ENCODE peak calls at places on chromosomes 3 and 15, in four cellular contexts. T, B, A and K are unnamed samples.
A peak's percentile ranks its signal among the peaks of the same experiment; 100 is the strongest.

GRCh38 chr15:88479169-88479568 is 11.7 kb downstream of the MRPS11 start:
- DNase-seq in T (no peak), B (no peak), A (no peak), K (no peak)

GRCh38 chr3:38361496-38361895 is 14.9 kb downstream of the XYLB start:
- DNase-seq in T (no peak), B (no peak), A (no peak), K (peak; percentile 75)

GRCh38 chr3:37899101-37899707 is 37.5 kb downstream of the CTDSPL start:
- DNase-seq in T (no peak), B (no peak), A (peak; percentile 62), K (no peak)

GRCh38 chr15:67839929-67840746 is at the start of gene RNU6-1:
- DNase-seq in T (peak; percentile 98), B (peak; percentile 97), A (peak; percentile 96), K (peak; percentile 99)

GRCh38 chr3:115071611-115072010 is 75.5 kb downstream of the ZBTB20 start:
- DNase-seq in T (no peak), B (no peak), A (no peak), K (no peak)

GRCh38 chr3:133570139-133570936 is 3.1 kb upstream of the CDV3 start:
- DNase-seq in T (peak; percentile 84), B (no peak), A (no peak), K (no peak)

GRCh38 chr3:99620976-99621375 is 17.4 kb upstream of the COL8A1 start:
- DNase-seq in T (no peak), B (no peak), A (no peak), K (no peak)

GRCh38 chr3:155238845-155239244 is 54.6 kb downstream of the STRIT1 start:
- DNase-seq in T (no peak), B (no peak), A (no peak), K (no peak)

GRCh38 chr3:46030626-46031025 is 3.3 kb upstream of the XCR1 start:
- DNase-seq in T (no peak), B (no peak), A (no peak), K (no peak)

GRCh38 chr3:98657429-98657828 is 64.0 kb upstream of the CPOX start:
- DNase-seq in T (no peak), B (no peak), A (peak; percentile 59), K (no peak)

GRCh38 chr3:107450254-107450653 is 72.5 kb upstream of the BBX start:
- DNase-seq in T (no peak), B (no peak), A (peak; percentile 13), K (no peak)

GRCh38 chr15:56341201-56341600 is 24.0 kb upstream of the TEX9 start:
- DNase-seq in T (no peak), B (no peak), A (no peak), K (no peak)

GRCh38 chr3:29512620-29513019 is 231.7 kb downstream of the RBMS3 start:
- DNase-seq in T (no peak), B (no peak), A (no peak), K (no peak)

GRCh38 chr3:180239939-180240338 is 203.2 kb upstream of the PEX5L start:
- DNase-seq in T (no peak), B (no peak), A (no peak), K (no peak)

GRCh38 chr15:51533672-51534398 is 88.7 kb downstream of the DMXL2 start:
- DNase-seq in T (no peak), B (no peak), A (no peak), K (no peak)

GRCh38 chr15:75030424-75030823 is 7.0 kb downstream of the PPCDC start:
- DNase-seq in T (no peak), B (no peak), A (no peak), K (no peak)

GRCh38 chr3:106578911-106579310 is 710.1 kb upstream of the CBLB start:
- DNase-seq in T (no peak), B (no peak), A (no peak), K (no peak)

GRCh38 chr3:161649900-161650484 is 153.4 kb downstream of the OTOL1 start:
- DNase-seq in T (no peak), B (no peak), A (no peak), K (no peak)

GRCh38 chr3:49563766-49564165 is 9.5 kb downstream of the BSN start:
- DNase-seq in T (no peak), B (no peak), A (no peak), K (peak; percentile 65)